ENCODE peak calls at places on chromosomes 1 and 21, in six cellular contexts. One of them, this sample, is unnamed.

GRCh38 chr1:228036701-228037231 is 30.0 kb downstream of the WNT3A start:
- DNase-seq in A549: no peak
- DNase-seq in NB4: no peak
- DNase-seq in K562: no peak
- DNase-seq in GM12878: no peak
- DNase-seq in HepG2: no peak
- DNase-seq in this sample: no peak

GRCh38 chr1:47180603-47181094 is 9.2 kb downstream of the PDZK1IP1 start:
- DNase-seq in GM12878: no peak
- DNase-seq in K562: peak; percentile 84
- DNase-seq in NB4: no peak
- DNase-seq in A549: no peak
- DNase-seq in HepG2: no peak
- DNase-seq in this sample: no peak

GRCh38 chr1:66607458-66607857 is 73.5 kb downstream of the SGIP1 start:
- DNase-seq in HepG2: no peak
- DNase-seq in NB4: peak; percentile 3
- DNase-seq in A549: no peak
- DNase-seq in K562: peak; percentile 14
- DNase-seq in GM12878: no peak
- DNase-seq in this sample: no peak

GRCh38 chr1:175803413-175803812 is 60.0 kb upstream of the TNR start:
- DNase-seq in HepG2: no peak
- DNase-seq in A549: no peak
- DNase-seq in K562: no peak
- DNase-seq in GM12878: no peak
- DNase-seq in NB4: no peak
- DNase-seq in this sample: no peak

GRCh38 chr1:32111789-32112188 is 3.9 kb downstream of the KPNA6 start:
- DNase-seq in K562: no peak
- DNase-seq in NB4: no peak
- DNase-seq in A549: no peak
- DNase-seq in GM12878: no peak
- DNase-seq in HepG2: no peak
- DNase-seq in this sample: no peak

GRCh38 chr1:225254676-225255075 is 173.2 kb downstream of the LBR start:
- DNase-seq in K562: no peak
- DNase-seq in A549: no peak
- DNase-seq in NB4: no peak
- DNase-seq in HepG2: no peak
- DNase-seq in GM12878: no peak
- DNase-seq in this sample: no peak

GRCh38 chr21:37071561-37072238 is 1.2 kb downstream of the PIGP start:
- DNase-seq in HepG2: no peak
- DNase-seq in NB4: peak; percentile 44
- DNase-seq in K562: peak; percentile 55
- DNase-seq in GM12878: no peak
- DNase-seq in A549: peak; percentile 23
- DNase-seq in this sample: peak; percentile 69

GRCh38 chr1:237684236-237684635 is 206.5 kb downstream of the ZP4 start:
- DNase-seq in HepG2: no peak
- DNase-seq in NB4: no peak
- DNase-seq in K562: no peak
- DNase-seq in A549: no peak
- DNase-seq in GM12878: no peak
- DNase-seq in this sample: no peak

GRCh38 chr1:91836307-91837056 is 49.5 kb downstream of the TGFBR3 start:
- DNase-seq in GM12878: no peak
- DNase-seq in NB4: no peak
- DNase-seq in A549: no peak
- DNase-seq in K562: no peak
- DNase-seq in HepG2: no peak
- DNase-seq in this sample: no peak

GRCh38 chr21:44723177-44724131 is 12.1 kb upstream of the TSPEAR start:
- DNase-seq in HepG2: no peak
- DNase-seq in GM12878: no peak
- DNase-seq in A549: no peak
- DNase-seq in K562: no peak
- DNase-seq in NB4: peak; percentile 89
- DNase-seq in this sample: no peak

GRCh38 chr1:201178718-201179117 is 11.9 kb upstream of the IGFN1 start:
- DNase-seq in K562: no peak
- DNase-seq in NB4: no peak
- DNase-seq in A549: no peak
- DNase-seq in HepG2: no peak
- DNase-seq in GM12878: no peak
- DNase-seq in this sample: no peak

GRCh38 chr1:1287288-1288110 is 7.3 kb downstream of the SCNN1D start:
- DNase-seq in GM12878: no peak
- DNase-seq in K562: no peak
- DNase-seq in HepG2: no peak
- DNase-seq in NB4: no peak
- DNase-seq in A549: no peak
- DNase-seq in this sample: no peak

GRCh38 chr1:244049142-244049968 is 1.7 kb upstream of the ZBTB18 start:
- DNase-seq in NB4: peak; percentile 58
- DNase-seq in GM12878: no peak
- DNase-seq in K562: peak; percentile 28
- DNase-seq in A549: peak; percentile 38
- DNase-seq in HepG2: no peak
- DNase-seq in this sample: peak; percentile 56

GRCh38 chr1:63774617-63775417 is 1.0 kb downstream of the ROR1 start:
- DNase-seq in GM12878: no peak
- DNase-seq in NB4: no peak
- DNase-seq in HepG2: no peak
- DNase-seq in K562: no peak
- DNase-seq in A549: peak; percentile 25
- DNase-seq in this sample: peak; percentile 49

GRCh38 chr21:34808569-34809204 is 139.9 kb downstream of the CLIC6 start:
- DNase-seq in A549: no peak
- DNase-seq in NB4: peak; percentile 68
- DNase-seq in GM12878: no peak
- DNase-seq in K562: no peak
- DNase-seq in HepG2: no peak
- DNase-seq in this sample: peak; percentile 27

GRCh38 chr1:213276236-213276635 is 225.2 kb downstream of the RPS6KC1 start:
- DNase-seq in GM12878: no peak
- DNase-seq in NB4: no peak
- DNase-seq in HepG2: peak; percentile 66
- DNase-seq in A549: no peak
- DNase-seq in K562: no peak
- DNase-seq in this sample: no peak

GRCh38 chr1:53379662-53380002 is 51.8 kb upstream of the LRP8 start:
- DNase-seq in HepG2: no peak
- DNase-seq in K562: no peak
- DNase-seq in A549: no peak
- DNase-seq in GM12878: no peak
- DNase-seq in NB4: no peak
- DNase-seq in this sample: no peak

GRCh38 chr1:93164816-93165215 is 15.4 kb downstream of the TMED5 start:
- DNase-seq in NB4: no peak
- DNase-seq in HepG2: no peak
- DNase-seq in A549: no peak
- DNase-seq in K562: no peak
- DNase-seq in GM12878: no peak
- DNase-seq in this sample: no peak

GRCh38 chr21:39633770-39634181 is 21.0 kb downstream of the B3GALT5 start:
- DNase-seq in A549: peak; percentile 72
- DNase-seq in K562: no peak
- DNase-seq in NB4: no peak
- DNase-seq in HepG2: no peak
- DNase-seq in GM12878: no peak
- DNase-seq in this sample: no peak

GRCh38 chr1:110914676-110915075 is 41.7 kb downstream of the CD53 start:
- DNase-seq in GM12878: no peak
- DNase-seq in HepG2: no peak
- DNase-seq in K562: no peak
- DNase-seq in A549: no peak
- DNase-seq in NB4: no peak
- DNase-seq in this sample: no peak

GRCh38 chr1:47983677-47984076 is 13.5 kb downstream of the TRABD2B start:
- DNase-seq in K562: no peak
- DNase-seq in HepG2: no peak
- DNase-seq in NB4: no peak
- DNase-seq in GM12878: no peak
- DNase-seq in A549: no peak
- DNase-seq in this sample: no peak

GRCh38 chr1:209900734-209901133 is 37.3 kb upstream of the SYT14 start:
- DNase-seq in A549: no peak
- DNase-seq in K562: no peak
- DNase-seq in NB4: no peak
- DNase-seq in HepG2: no peak
- DNase-seq in GM12878: no peak
- DNase-seq in this sample: peak; percentile 16

GRCh38 chr1:12466816-12467215 is 151.2 kb downstream of the DHRS3 start:
- DNase-seq in K562: no peak
- DNase-seq in GM12878: no peak
- DNase-seq in NB4: no peak
- DNase-seq in A549: no peak
- DNase-seq in HepG2: no peak
- DNase-seq in this sample: no peak

GRCh38 chr1:186424539-186424938 is 36.4 kb downstream of the PDC start:
- DNase-seq in K562: peak; percentile 25
- DNase-seq in A549: no peak
- DNase-seq in HepG2: no peak
- DNase-seq in GM12878: no peak
- DNase-seq in NB4: no peak
- DNase-seq in this sample: no peak

GRCh38 chr1:48760889-48761288 is 15.8 kb downstream of the BEND5 start:
- DNase-seq in GM12878: no peak
- DNase-seq in A549: no peak
- DNase-seq in NB4: no peak
- DNase-seq in K562: no peak
- DNase-seq in HepG2: no peak
- DNase-seq in this sample: no peak

GRCh38 chr1:113981962-113982931 is 3.0 kb downstream of the OLFML3 start:
- DNase-seq in NB4: peak; percentile 66
- DNase-seq in GM12878: no peak
- DNase-seq in K562: peak; percentile 28
- DNase-seq in A549: no peak
- DNase-seq in HepG2: peak; percentile 71
- DNase-seq in this sample: no peak

GRCh38 chr1:185435696-185436379 is 118.8 kb upstream of the IVNS1ABP start:
- DNase-seq in NB4: no peak
- DNase-seq in A549: no peak
- DNase-seq in K562: no peak
- DNase-seq in HepG2: no peak
- DNase-seq in GM12878: no peak
- DNase-seq in this sample: no peak

GRCh38 chr1:85275701-85276289 is 637 bp downstream of the BCL10 start:
- DNase-seq in HepG2: no peak
- DNase-seq in A549: no peak
- DNase-seq in NB4: no peak
- DNase-seq in K562: no peak
- DNase-seq in GM12878: no peak
- DNase-seq in this sample: no peak
- TF ChIP-seq MYC in HepG2: no peak
- TF ChIP-seq MYC in A549: no peak
- TF ChIP-seq MYC in NB4: no peak
- TF ChIP-seq MYC in K562: no peak
- TF ChIP-seq MYC in GM12878: no peak
- TF ChIP-seq MYC in this sample: no peak

GRCh38 chr21:43192501-43193081 is 23.8 kb downstream of the CRYAA start:
- DNase-seq in HepG2: no peak
- DNase-seq in NB4: no peak
- DNase-seq in A549: no peak
- DNase-seq in K562: no peak
- DNase-seq in GM12878: no peak
- DNase-seq in this sample: no peak

GRCh38 chr21:43193088-43193650 is 24.4 kb downstream of the CRYAA start:
- DNase-seq in A549: no peak
- DNase-seq in GM12878: no peak
- DNase-seq in HepG2: no peak
- DNase-seq in K562: no peak
- DNase-seq in NB4: no peak
- DNase-seq in this sample: no peak

GRCh38 chr21:43195131-43196021 is 26.6 kb downstream of the CRYAA start:
- DNase-seq in A549: no peak
- DNase-seq in HepG2: no peak
- DNase-seq in K562: no peak
- DNase-seq in GM12878: no peak
- DNase-seq in NB4: no peak
- DNase-seq in this sample: no peak

GRCh38 chr21:43194303-43195130 is 25.7 kb downstream of the CRYAA start:
- DNase-seq in A549: no peak
- DNase-seq in HepG2: peak; percentile 57
- DNase-seq in NB4: no peak
- DNase-seq in GM12878: no peak
- DNase-seq in K562: no peak
- DNase-seq in this sample: no peak

GRCh38 chr21:43193651-43194302 is 25.0 kb downstream of the CRYAA start:
- DNase-seq in K562: no peak
- DNase-seq in A549: no peak
- DNase-seq in GM12878: no peak
- DNase-seq in HepG2: no peak
- DNase-seq in NB4: peak; percentile 77
- DNase-seq in this sample: no peak
- TF ChIP-seq MAX in K562: no peak
- TF ChIP-seq MAX in A549: no peak
- TF ChIP-seq MAX in GM12878: no peak
- TF ChIP-seq MAX in HepG2: no peak
- TF ChIP-seq MAX in NB4: no peak
- TF ChIP-seq MAX in this sample: no peak

GRCh38 chr1:94989911-94990463 is 63.1 kb upstream of the CNN3 start:
- DNase-seq in GM12878: no peak
- DNase-seq in HepG2: no peak
- DNase-seq in A549: no peak
- DNase-seq in NB4: no peak
- DNase-seq in K562: no peak
- DNase-seq in this sample: peak; percentile 34
- TF ChIP-seq MYC in GM12878: no peak
- TF ChIP-seq MYC in HepG2: no peak
- TF ChIP-seq MYC in A549: no peak
- TF ChIP-seq MYC in NB4: no peak
- TF ChIP-seq MYC in K562: no peak
- TF ChIP-seq MYC in this sample: no peak

GRCh38 chr1:5239911-5240310 is 585.5 kb downstream of the AJAP1 start:
- DNase-seq in A549: no peak
- DNase-seq in NB4: no peak
- DNase-seq in GM12878: no peak
- DNase-seq in K562: no peak
- DNase-seq in HepG2: no peak
- DNase-seq in this sample: no peak

GRCh38 chr1:5232537-5232936 is 578.1 kb downstream of the AJAP1 start:
- DNase-seq in A549: no peak
- DNase-seq in K562: no peak
- DNase-seq in NB4: no peak
- DNase-seq in GM12878: no peak
- DNase-seq in HepG2: no peak
- DNase-seq in this sample: no peak

GRCh38 chr1:5242850-5243249 is 588.4 kb downstream of the AJAP1 start:
- DNase-seq in K562: no peak
- DNase-seq in NB4: no peak
- DNase-seq in GM12878: no peak
- DNase-seq in A549: no peak
- DNase-seq in HepG2: no peak
- DNase-seq in this sample: no peak

GRCh38 chr1:5235355-5235899 is 581.0 kb downstream of the AJAP1 start:
- DNase-seq in HepG2: no peak
- DNase-seq in GM12878: no peak
- DNase-seq in K562: no peak
- DNase-seq in NB4: no peak
- DNase-seq in A549: no peak
- DNase-seq in this sample: no peak

GRCh38 chr1:5238351-5239123 is 584.1 kb downstream of the AJAP1 start:
- DNase-seq in GM12878: no peak
- DNase-seq in A549: no peak
- DNase-seq in NB4: no peak
- DNase-seq in K562: no peak
- DNase-seq in HepG2: no peak
- DNase-seq in this sample: no peak
- TF ChIP-seq MAX in GM12878: no peak
- TF ChIP-seq MAX in A549: no peak
- TF ChIP-seq MAX in NB4: no peak
- TF ChIP-seq MAX in K562: no peak
- TF ChIP-seq MAX in HepG2: no peak
- TF ChIP-seq MAX in this sample: no peak

This sample was measured in endothelial cell of umbilical vein.